ENCODE peak calls at places on chromosome 11, in ten cellular contexts. N, F, P, I, U, A, Y, W, S and R are unnamed samples.

GRCh38 chr11:31841435-31841834 is 30.3 kb upstream of the PAX6 start:
- DNase-seq in N (no peak), F (no peak), P (no peak), I (no peak), U (no peak), A (no peak), Y (no peak), W (no peak), S (no peak), R (no peak)

GRCh38 chr11:92439133-92439532 is 214.5 kb downstream of the FAT3 start:
- DNase-seq in N (no peak), F (no peak), P (no peak), I (no peak), U (no peak), A (no peak), Y (no peak), W (no peak), S (no peak), R (no peak)

GRCh38 chr11:562046-562645 is 1.4 kb downstream of the RASSF7 start:
- DNase-seq in N (no peak), F (no peak), P (no peak), I (no peak), U (no peak), A (no peak), Y (no peak), W (no peak), S (no peak), R (no peak)

GRCh38 chr11:97022942-97023341 is 633.1 kb downstream of the JRKL start:
- DNase-seq in N (no peak), F (no peak), P (no peak), I (no peak), U (no peak), A (no peak), Y (no peak), W (no peak), S (no peak), R (no peak)

GRCh38 chr11:75199412-75199955 is 41.1 kb upstream of the TPBGL start:
- DNase-seq in N (peak; percentile 30), F (no peak), P (no peak), I (no peak), U (no peak), A (no peak), Y (no peak), W (no peak), S (no peak), R (no peak)

GRCh38 chr11:69088676-69089146 is 40.0 kb downstream of the TPCN2 start:
- DNase-seq in N (peak; percentile 99), F (peak; percentile 71), P (peak; percentile 84), I (peak; percentile 91), U (peak; percentile 74), A (peak; percentile 89), Y (no peak), W (peak; percentile 68), S (peak; percentile 78), R (no peak)

GRCh38 chr11:131723088-131723487 is 352.7 kb downstream of the NTM start:
- DNase-seq in N (no peak), F (no peak), P (no peak), I (no peak), U (no peak), A (no peak), Y (no peak), W (no peak), S (no peak), R (no peak)

GRCh38 chr11:134656861-134657540 is 245.0 kb upstream of the B3GAT1 start:
- DNase-seq in N (peak; percentile 64), F (no peak), P (no peak), I (no peak), U (no peak), A (no peak), Y (no peak), W (no peak), S (no peak), R (no peak)

GRCh38 chr11:125591659-125592304 is 870 bp upstream of the STT3A start:
- DNase-seq in N (peak; percentile 65), F (peak; percentile 20), P (peak; percentile 51), I (peak; percentile 22), U (peak; percentile 45), A (peak; percentile 34), Y (peak; percentile 59), W (peak; percentile 39), S (peak; percentile 19), R (peak; percentile 28)

GRCh38 chr11:61369372-61370348 is 7.5 kb downstream of the TMEM138 start:
- DNase-seq in N (peak; percentile 92), F (peak; percentile 57), P (no peak), I (peak; percentile 57), U (peak; percentile 30), A (peak; percentile 87), Y (no peak), W (peak; percentile 96), S (no peak), R (no peak)

GRCh38 chr11:58561394-58562102 is 14.1 kb downstream of the LPXN start:
- DNase-seq in N (no peak), F (no peak), P (no peak), I (no peak), U (no peak), A (no peak), Y (no peak), W (no peak), S (no peak), R (no peak)

GRCh38 chr11:64339754-64340408 is at the start of gene CCDC88B:
- DNase-seq in N (peak; percentile 58), F (peak; percentile 65), P (no peak), I (no peak), U (peak; percentile 16), A (no peak), Y (peak; percentile 90), W (no peak), S (peak; percentile 92), R (no peak)

GRCh38 chr11:112760378-112761060 is 200.7 kb upstream of the NCAM1 start:
- DNase-seq in N (no peak), F (no peak), P (no peak), I (no peak), U (no peak), A (no peak), Y (no peak), W (no peak), S (no peak), R (no peak)
- H3K27ac ChIP-seq in N (no peak overlapping the region), F (peak overlapping the region; percentile 70), P (no peak overlapping the region), I (no peak overlapping the region), U (no peak overlapping the region), A (no peak overlapping the region), Y (no peak overlapping the region), W (no peak overlapping the region), S (no peak overlapping the region), R (no peak overlapping the region)

GRCh38 chr11:72083414-72083813 is 2.8 kb downstream of the LRRC51 start:
- DNase-seq in N (no peak), F (no peak), P (no peak), I (no peak), U (no peak), A (no peak), Y (no peak), W (no peak), S (no peak), R (no peak)
- H3K27ac ChIP-seq in N (no peak overlapping the region), F (no peak overlapping the region), P (no peak overlapping the region), I (no peak overlapping the region), U (no peak overlapping the region), A (peak overlapping the region; percentile 86), Y (no peak overlapping the region), W (no peak overlapping the region), S (no peak overlapping the region), R (no peak overlapping the region)

GRCh38 chr11:77412814-77413213 is 61.1 kb downstream of the PAK1 start:
- DNase-seq in N (no peak), F (no peak), P (no peak), I (no peak), U (no peak), A (no peak), Y (no peak), W (no peak), S (no peak), R (no peak)
- H3K27ac ChIP-seq in N (no peak overlapping the region), F (no peak overlapping the region), P (no peak overlapping the region), I (no peak overlapping the region), U (no peak overlapping the region), A (no peak overlapping the region), Y (no peak overlapping the region), W (no peak overlapping the region), S (no peak overlapping the region), R (no peak overlapping the region)

GRCh38 chr11:20438637-20439036 is 51.1 kb downstream of the PRMT3 start:
- DNase-seq in N (no peak), F (no peak), P (no peak), I (no peak), U (no peak), A (no peak), Y (no peak), W (no peak), S (no peak), R (no peak)

GRCh38 chr11:20448838-20449237 is 61.3 kb downstream of the PRMT3 start:
- DNase-seq in N (no peak), F (no peak), P (peak; percentile 5), I (no peak), U (no peak), A (no peak), Y (no peak), W (no peak), S (no peak), R (no peak)

GRCh38 chr11:20443596-20443995 is 56.1 kb downstream of the PRMT3 start:
- DNase-seq in N (peak; percentile 1), F (no peak), P (peak; percentile 12), I (no peak), U (no peak), A (no peak), Y (no peak), W (peak; percentile 5), S (peak; percentile 25), R (no peak)

GRCh38 chr11:20444537-20444936 is 57.0 kb downstream of the PRMT3 start:
- DNase-seq in N (no peak), F (no peak), P (no peak), I (no peak), U (no peak), A (no peak), Y (no peak), W (no peak), S (no peak), R (no peak)
- H3K27ac ChIP-seq in N (no peak overlapping the region), F (no peak overlapping the region), P (no peak overlapping the region), I (no peak overlapping the region), U (no peak overlapping the region), A (no peak overlapping the region), Y (no peak overlapping the region), W (no peak overlapping the region), S (no peak overlapping the region), R (no peak overlapping the region)

GRCh38 chr11:124197999-124198398 is 14.9 kb downstream of the OR10D3 start:
- DNase-seq in N (no peak), F (no peak), P (no peak), I (no peak), U (no peak), A (no peak), Y (no peak), W (no peak), S (no peak), R (no peak)

GRCh38 chr11:124194696-124195418 is 11.7 kb downstream of the OR10D3 start:
- DNase-seq in N (peak; percentile 67), F (no peak), P (peak; percentile 32), I (peak; percentile 57), U (peak; percentile 42), A (peak; percentile 38), Y (no peak), W (peak; percentile 28), S (peak; percentile 56), R (no peak)

GRCh38 chr11:124193221-124193945 is 10.2 kb downstream of the OR10D3 start:
- DNase-seq in N (no peak), F (no peak), P (no peak), I (no peak), U (no peak), A (no peak), Y (no peak), W (no peak), S (no peak), R (no peak)

GRCh38 chr11:124195419-124195734 is 12.2 kb downstream of the OR10D3 start:
- DNase-seq in N (no peak), F (no peak), P (no peak), I (no peak), U (no peak), A (no peak), Y (no peak), W (no peak), S (no peak), R (no peak)

GRCh38 chr11:124194283-124194682 is 11.1 kb downstream of the OR10D3 start:
- DNase-seq in N (no peak), F (no peak), P (no peak), I (no peak), U (no peak), A (no peak), Y (no peak), W (no peak), S (no peak), R (no peak)
- H3K27ac ChIP-seq in N (no peak overlapping the region), F (no peak overlapping the region), P (no peak overlapping the region), I (no peak overlapping the region), U (no peak overlapping the region), A (no peak overlapping the region), Y (peak overlapping the region; percentile 44), W (no peak overlapping the region), S (no peak overlapping the region), R (no peak overlapping the region)